ENCODE peak calls at places on chromosome 18, in eight cellular contexts. P is GM12878; F is trophoblast cell; A is IMR-90; I is aorta; C is endodermal cell; L is CD4-positive, CD25-positive, alpha-beta regulatory T cell; G is neuronal stem cell. U is an unnamed sample.

GRCh38 chr18:62625019-62625418 is 90.3 kb upstream of the PHLPP1 start:
- DNase-seq in P (no peak), F (no peak), A (no peak), I (no peak), C (no peak), L (no peak), G (no peak), U (no peak)

GRCh38 chr18:71001597-71001996 is 712.8 kb downstream of the SOCS6 start:
- DNase-seq in P (no peak), F (no peak), A (no peak), I (no peak), C (no peak), L (no peak), G (no peak), U (no peak)

GRCh38 chr18:9362869-9363268 is 28.3 kb downstream of the TWSG1 start:
- DNase-seq in P (no peak), F (peak; percentile 5), A (no peak), I (no peak), C (no peak), L (no peak), G (no peak), U (no peak)

GRCh38 chr18:50507120-50507590 is 52.7 kb upstream of the MAPK4 start:
- DNase-seq in P (no peak), F (peak; percentile 26), A (no peak), I (peak; percentile 75), C (peak; percentile 90), L (no peak), G (peak; percentile 50), U (peak; percentile 33)

GRCh38 chr18:37598966-37599896 is 33.6 kb upstream of the CELF4 start:
- DNase-seq in P (no peak), F (no peak), A (no peak), I (no peak), C (no peak), L (no peak), G (no peak), U (no peak)

GRCh38 chr18:74040008-74040407 is 107.6 kb downstream of the FBXO15 start:
- DNase-seq in P (no peak), F (no peak), A (no peak), I (no peak), C (no peak), L (no peak), G (no peak), U (no peak)

GRCh38 chr18:9055626-9056025 is 46.9 kb upstream of the NDUFV2 start:
- DNase-seq in P (no peak), F (peak; percentile 41), A (no peak), I (no peak), C (peak; percentile 3), L (no peak), G (no peak), U (no peak)

GRCh38 chr18:50582500-50582899 is 22.6 kb downstream of the MAPK4 start:
- DNase-seq in P (no peak), F (no peak), A (no peak), I (no peak), C (no peak), L (no peak), G (no peak), U (peak; percentile 52)

GRCh38 chr18:12884521-12885323 is 685 bp upstream of the PTPN2 start:
- DNase-seq in P (no peak), F (no peak), A (no peak), I (no peak), C (no peak), L (no peak), G (no peak), U (no peak)

GRCh38 chr18:24270358-24270936 is 127.2 kb downstream of the OSBPL1A start:
- DNase-seq in P (no peak), F (no peak), A (peak; percentile 8), I (no peak), C (no peak), L (no peak), G (no peak), U (no peak)
- H3K27ac ChIP-seq in P (no peak overlapping the region), F (no peak overlapping the region), A (peak overlapping the region; percentile 17), I (no peak overlapping the region), C (no peak overlapping the region), L (no peak overlapping the region), G (no peak overlapping the region), U (peak overlapping the region; percentile 88)

GRCh38 chr18:10440874-10441273 is 13.6 kb upstream of the APCDD1 start:
- DNase-seq in P (no peak), F (no peak), A (no peak), I (no peak), C (no peak), L (no peak), G (no peak), U (no peak)

GRCh38 chr18:10443001-10443400 is 11.4 kb upstream of the APCDD1 start:
- DNase-seq in P (no peak), F (no peak), A (no peak), I (no peak), C (no peak), L (no peak), G (no peak), U (no peak)

GRCh38 chr18:10442551-10442971 is 11.9 kb upstream of the APCDD1 start:
- DNase-seq in P (no peak), F (no peak), A (no peak), I (no peak), C (no peak), L (no peak), G (no peak), U (no peak)

GRCh38 chr18:10439898-10440297 is 14.5 kb upstream of the APCDD1 start:
- DNase-seq in P (no peak), F (no peak), A (no peak), I (no peak), C (no peak), L (no peak), G (no peak), U (no peak)

GRCh38 chr18:10441472-10441871 is 13.0 kb upstream of the APCDD1 start:
- DNase-seq in P (no peak), F (no peak), A (no peak), I (no peak), C (no peak), L (no peak), G (no peak), U (no peak)
- H3K27me3 ChIP-seq in P (no peaks in the 10 kb centered on the region), F (no peaks in the 10 kb centered on the region), A (peaks cover 27% of the 10 kb centered on the region), I (no peaks in the 10 kb centered on the region), C (no peaks in the 10 kb centered on the region), L (no peaks in the 10 kb centered on the region), G (no peaks in the 10 kb centered on the region), U (no peaks in the 10 kb centered on the region)

GRCh38 chr18:67615876-67616275 is 99.4 kb upstream of the DSEL start:
- DNase-seq in P (no peak), F (no peak), A (no peak), I (no peak), C (no peak), L (no peak), G (no peak), U (no peak)

GRCh38 chr18:67612281-67612680 is 95.8 kb upstream of the DSEL start:
- DNase-seq in P (no peak), F (peak; percentile 37), A (no peak), I (no peak), C (no peak), L (no peak), G (no peak), U (no peak)

GRCh38 chr18:67621025-67621713 is 104.6 kb upstream of the DSEL start:
- DNase-seq in P (no peak), F (no peak), A (no peak), I (no peak), C (no peak), L (no peak), G (no peak), U (no peak)

DNA sequence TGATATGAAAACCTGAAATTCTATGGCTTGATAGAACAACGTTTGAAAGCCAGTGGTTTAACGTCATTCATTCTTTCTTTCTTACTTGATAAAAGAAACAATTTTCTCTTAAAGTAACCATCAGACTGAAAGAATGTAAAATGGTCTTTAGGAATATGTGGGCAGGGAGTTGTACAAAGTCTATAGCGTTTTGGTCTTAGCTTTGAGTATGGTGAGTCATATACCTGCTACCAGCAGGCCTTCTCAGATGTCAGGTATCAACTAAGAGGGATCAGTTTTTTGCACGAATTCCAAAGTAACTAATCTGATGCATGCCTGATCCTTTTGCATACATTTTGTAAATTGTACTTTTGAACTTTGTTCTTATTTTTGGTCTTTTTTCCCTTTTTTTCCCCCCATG is 101.5 kb upstream of the DSEL start:
- DNase-seq in P (no peak), F (peak; percentile 72), A (no peak), I (no peak), C (no peak), L (no peak), G (no peak), U (no peak)
- H3K27ac ChIP-seq in P (no peak overlapping the region), F (no peak overlapping the region), A (no peak overlapping the region), I (no peak overlapping the region), C (no peak overlapping the region), L (no peak overlapping the region), G (no peak overlapping the region), U (no peak overlapping the region)

DNA sequence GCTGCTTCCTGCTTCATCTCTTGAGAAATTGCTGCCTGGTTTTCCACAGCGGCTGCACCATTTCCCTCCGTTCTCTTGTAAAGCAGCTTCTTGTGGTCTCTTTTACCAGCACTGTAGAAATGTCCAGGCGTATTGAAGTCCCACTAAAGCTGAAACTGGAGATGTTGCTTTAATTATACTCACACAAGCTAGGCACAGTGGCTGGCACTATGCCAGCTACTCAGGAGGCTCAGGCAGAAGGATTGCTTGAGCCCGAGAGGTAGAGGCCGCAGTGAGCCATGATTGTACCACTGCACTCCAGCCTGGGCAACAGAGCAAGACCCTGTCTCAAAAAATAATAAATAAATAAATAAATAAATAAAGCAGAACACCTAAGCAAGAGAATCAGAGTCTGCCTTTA is 19.2 kb upstream of the ATP9B start:
- DNase-seq in P (no peak), F (no peak), A (no peak), I (no peak), C (no peak), L (no peak), G (no peak), U (no peak)
- H3K27me3 ChIP-seq in P (no peaks in the 10 kb centered on the region), F (no peaks in the 10 kb centered on the region), A (no peaks in the 10 kb centered on the region), I (peaks cover 2% of the 10 kb centered on the region), C (no peaks in the 10 kb centered on the region), L (no peaks in the 10 kb centered on the region), G (no peaks in the 10 kb centered on the region), U (peaks cover 3% of the 10 kb centered on the region)

GRCh38 chr18:24987933-24988840 is 363.8 kb downstream of the ZNF521 start:
- DNase-seq in P (no peak), F (no peak), A (no peak), I (no peak), C (no peak), L (no peak), G (no peak), U (peak; percentile 87)
- H3K27ac ChIP-seq in P (no peak overlapping the region), F (no peak overlapping the region), A (peak overlapping the region; percentile 44), I (no peak overlapping the region), C (peak overlapping the region; percentile 90), L (no peak overlapping the region), G (peak overlapping the region; percentile 26), U (peak overlapping the region; percentile 85)

GRCh38 chr18:61583548-61583947 is 250.3 kb downstream of the CDH20 start:
- DNase-seq in P (no peak), F (no peak), A (no peak), I (no peak), C (no peak), L (no peak), G (no peak), U (no peak)
- H3K27me3 ChIP-seq in P (no peaks in the 10 kb centered on the region), F (no peaks in the 10 kb centered on the region), A (no peaks in the 10 kb centered on the region), I (no peaks in the 10 kb centered on the region), C (no peaks in the 10 kb centered on the region), L (peaks cover 5% of the 10 kb centered on the region), G (no peaks in the 10 kb centered on the region), U (no peaks in the 10 kb centered on the region)